ENCODE peak calls at places on chromosomes 6 and 20, in six cellular contexts. O, D, R, U, T and A are unnamed samples.

GRCh38 chr6:141486942-141487341 is 645.8 kb upstream of the GJE1 start:
- DNase-seq in O (no peak), D (no peak), R (no peak), U (no peak), T (no peak), A (no peak)

GRCh38 chr20:32449890-32450401 is 91.8 kb downstream of the ASXL1 start:
- DNase-seq in O (no peak), D (no peak), R (no peak), U (no peak), T (no peak), A (no peak)

GRCh38 chr6:127963495-127963894 is 62.6 kb upstream of the THEMIS start:
- DNase-seq in O (no peak), D (no peak), R (no peak), U (no peak), T (no peak), A (no peak)

GRCh38 chr6:169161572-169162167 is 92.0 kb downstream of the THBS2 start:
- DNase-seq in O (peak), D (no peak), R (no peak), U (no peak), T (no peak), A (no peak)

GRCh38 chr6:144359783-144360182 is 74.6 kb downstream of the UTRN start:
- DNase-seq in O (no peak), D (no peak), R (no peak), U (no peak), T (no peak), A (no peak)

GRCh38 chr20:297925-298754 is 770 bp downstream of the ZCCHC3 start:
- DNase-seq in O (peak), D (peak), R (peak), U (peak), T (peak), A (peak)

GRCh38 chr6:3850451-3851203 is 1.5 kb downstream of the FAM50B start:
- DNase-seq in O (peak), D (peak), R (no peak), U (no peak), T (no peak), A (no peak)

GRCh38 chr20:24735263-24735662 is 213.8 kb upstream of the CST7 start:
- DNase-seq in O (peak), D (no peak), R (no peak), U (no peak), T (no peak), A (no peak)

GRCh38 chr6:106213660-106214276 is 111.8 kb downstream of the ATG5 start:
- DNase-seq in O (no peak), D (no peak), R (no peak), U (no peak), T (no peak), A (no peak)

GRCh38 chr6:33958208-33958862 is 154.5 kb upstream of the MLN start:
- DNase-seq in O (peak), D (peak), R (no peak), U (no peak), T (no peak), A (no peak)

GRCh38 chr6:6901205-6901719 is 206.5 kb upstream of the RREB1 start:
- DNase-seq in O (no peak), D (no peak), R (no peak), U (no peak), T (no peak), A (no peak)